ENCODE peak calls at places on chromosome 21, in seven cellular contexts. G is activated T-cell treated with anti-CD3 and anti-CD28 coated beads for 1 hour; C is activated naive CD4-positive, alpha-beta T cell treated with anti-CD3 and anti-CD28 coated beads, Interleukin-2, amount 50 U/mL, for 72 hours; A is AML-193; I is posterior vena cava; N is retina; E is lower leg skin. B is an unnamed sample.

GRCh38 chr21:42028754-42029385 is 18.7 kb upstream of the ZBTB21 start:
- DNase-seq in N (no peak), A (no peak), I (no peak), C (no peak), E (no peak), G (no peak), B (no peak)

GRCh38 chr21:42923553-42924432 is 1.6 kb downstream of the ERVH48-1 start:
- DNase-seq in I (no peak), C (peak), G (peak), A (peak), N (peak), E (peak), B (peak)

GRCh38 chr21:46100426-46100825 is 2.5 kb downstream of the COL6A2 start:
- DNase-seq in N (no peak), A (no peak), I (peak), E (peak), C (no peak), G (no peak), B (no peak)

GRCh38 chr21:16563111-16563510 is 833.3 kb downstream of the USP25 start:
- DNase-seq in E (no peak), A (no peak), G (no peak), C (no peak), I (no peak), N (no peak), B (no peak)

GRCh38 chr21:46304437-46304836 is 18.3 kb downstream of the YBEY start:
- DNase-seq in C (no peak), A (no peak), I (no peak), N (no peak), G (no peak), E (no peak), B (no peak)

GRCh38 chr21:18155508-18156193 is 89.0 kb upstream of the CHODL start:
- DNase-seq in C (no peak), G (no peak), N (no peak), E (no peak), A (no peak), I (no peak), B (no peak)

GRCh38 chr21:36910581-36911307 is 55.7 kb downstream of the HLCS start:
- DNase-seq in A (no peak), N (no peak), E (peak), C (no peak), G (no peak), I (no peak), B (no peak)

GRCh38 chr21:23853796-23854379 is 1753.4 kb downstream of the MRPL39 start:
- DNase-seq in N (peak), A (peak), C (no peak), E (no peak), G (no peak), I (no peak), B (peak)

GRCh38 chr21:36882776-36883175 is 83.7 kb downstream of the HLCS start:
- DNase-seq in C (no peak), E (no peak), I (no peak), G (no peak), N (no peak), A (no peak), B (no peak)

GRCh38 chr21:43771199-43771675 is 4.9 kb downstream of the CSTB start:
- DNase-seq in I (no peak), E (no peak), C (no peak), G (no peak), A (no peak), N (no peak), B (no peak)

GRCh38 chr21:18411565-18411964 is 8.0 kb upstream of the TMPRSS15 start:
- DNase-seq in A (no peak), C (no peak), G (no peak), E (no peak), N (no peak), I (no peak), B (no peak)

GRCh38 chr21:31801551-31802234 is 69.8 kb upstream of the SCAF4 start:
- DNase-seq in A (no peak), G (no peak), C (no peak), N (no peak), E (no peak), I (no peak), B (no peak)

GRCh38 chr21:46097826-46098286 is at the start of gene COL6A2:
- DNase-seq in G (peak), E (peak), I (peak), N (peak), A (no peak), C (peak), B (peak)